ENCODE peak calls at places on chromosomes 13 and 19, in eight cellular contexts. S is suprapubic skin, M is vagina, U is IMR-90, W is Peyer's patch, Z is A549, H is esophagus squamous epithelium, R is heart left ventricle. F is an unnamed sample.

GRCh38 chr13:30877335-30877734 is 28.7 kb upstream of the MEDAG start:
- DNase-seq in S (no peak), M (no peak), U (peak; percentile 82), W (no peak), Z (no peak), H (no peak), R (no peak), F (no peak)

GRCh38 chr19:51450730-51451307 is 7.4 kb downstream of the SIGLEC8 start:
- DNase-seq in S (no peak), M (no peak), U (no peak), W (no peak), Z (no peak), H (no peak), R (no peak), F (no peak)

GRCh38 chr19:18122860-18123795 is 25.6 kb downstream of the MAST3 start:
- DNase-seq in S (no peak), M (no peak), U (no peak), W (no peak), Z (no peak), H (no peak), R (no peak), F (no peak)

GRCh38 chr19:28643284-28643683 is 569.7 kb downstream of the UQCRFS1 start:
- DNase-seq in S (no peak), M (no peak), U (no peak), W (no peak), Z (no peak), H (no peak), R (no peak), F (no peak)

GRCh38 chr13:43170497-43170896 is 147.1 kb downstream of the DNAJC15 start:
- DNase-seq in S (no peak), M (no peak), U (no peak), W (no peak), Z (no peak), H (no peak), R (no peak), F (no peak)

GRCh38 chr19:13091400-13092161 is 11.1 kb downstream of the LYL1 start:
- DNase-seq in S (no peak), M (no peak), U (peak; percentile 75), W (no peak), Z (peak; percentile 36), H (no peak), R (peak; percentile 74), F (no peak)

GRCh38 chr13:71242191-71242590 is 624.8 kb downstream of the DACH1 start:
- DNase-seq in S (no peak), M (no peak), U (no peak), W (no peak), Z (no peak), H (no peak), R (no peak), F (no peak)

GRCh38 chr19:49362048-49362925 is at the start of gene TEAD2:
- DNase-seq in S (peak; percentile 88), M (no peak), U (peak; percentile 47), W (peak; percentile 62), Z (peak; percentile 55), H (no peak), R (peak; percentile 89), F (peak; percentile 73)

GRCh38 chr19:11339254-11340098 is at the start of gene RAB3D:
- DNase-seq in S (peak; percentile 95), M (no peak), U (peak; percentile 77), W (peak; percentile 95), Z (peak; percentile 85), H (peak; percentile 51), R (peak; percentile 95), F (peak; percentile 95)

GRCh38 chr19:13984186-13984585 is 21.9 kb downstream of the RFX1 start:
- DNase-seq in S (no peak), M (no peak), U (no peak), W (no peak), Z (no peak), H (no peak), R (no peak), F (peak; percentile 67)

GRCh38 chr19:40143612-40144011 is 47.6 kb upstream of the MAP3K10 start:
- DNase-seq in S (no peak), M (no peak), U (no peak), W (peak; percentile 57), Z (no peak), H (no peak), R (peak; percentile 29), F (no peak)

GRCh38 chr19:21082011-21082975 is at the start of gene ZNF714:
- DNase-seq in S (peak; percentile 86), M (no peak), U (peak; percentile 94), W (peak; percentile 92), Z (peak; percentile 94), H (peak; percentile 64), R (peak; percentile 92), F (peak; percentile 93)

GRCh38 chr19:21084343-21084742 is 2.3 kb downstream of the ZNF714 start:
- DNase-seq in S (no peak), M (no peak), U (peak; percentile 79), W (no peak), Z (no peak), H (no peak), R (no peak), F (no peak)

GRCh38 chr19:21092107-21092506 is 10.1 kb downstream of the ZNF714 start:
- DNase-seq in S (no peak), M (no peak), U (peak; percentile 14), W (no peak), Z (no peak), H (no peak), R (no peak), F (no peak)

DNA sequence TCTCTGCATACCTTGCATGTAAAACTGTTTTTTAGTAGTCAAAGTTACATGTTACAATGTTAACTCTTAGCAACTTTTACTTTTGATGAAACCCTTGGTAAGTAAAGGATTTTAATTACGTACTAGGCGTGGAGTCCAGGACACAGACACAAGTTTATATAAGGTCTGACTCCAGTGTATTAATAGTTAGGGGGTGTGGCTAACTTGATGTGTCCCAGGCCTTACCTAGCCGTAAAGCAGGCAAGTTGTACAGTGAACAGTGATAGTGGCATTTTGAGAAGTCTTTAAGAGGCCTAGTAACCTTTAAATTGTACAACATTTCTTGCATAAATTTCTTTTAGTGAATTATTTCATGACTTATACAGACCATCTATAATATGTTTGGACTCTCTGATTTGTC is 5.9 kb downstream of the ZNF714 start:
- DNase-seq in S (no peak), M (no peak), U (no peak), W (no peak), Z (no peak), H (no peak), R (no peak), F (no peak)
- H3K4me1 ChIP-seq in S (peaks cover 7% of the 10 kb centered on the region), M (peaks cover 2% of the 10 kb centered on the region), U (peaks cover 8% of the 10 kb centered on the region), W (no peaks in the 10 kb centered on the region), Z (no peaks in the 10 kb centered on the region), H (no peaks in the 10 kb centered on the region), R (peaks cover 9% of the 10 kb centered on the region), F (no peaks in the 10 kb centered on the region)

DNA sequence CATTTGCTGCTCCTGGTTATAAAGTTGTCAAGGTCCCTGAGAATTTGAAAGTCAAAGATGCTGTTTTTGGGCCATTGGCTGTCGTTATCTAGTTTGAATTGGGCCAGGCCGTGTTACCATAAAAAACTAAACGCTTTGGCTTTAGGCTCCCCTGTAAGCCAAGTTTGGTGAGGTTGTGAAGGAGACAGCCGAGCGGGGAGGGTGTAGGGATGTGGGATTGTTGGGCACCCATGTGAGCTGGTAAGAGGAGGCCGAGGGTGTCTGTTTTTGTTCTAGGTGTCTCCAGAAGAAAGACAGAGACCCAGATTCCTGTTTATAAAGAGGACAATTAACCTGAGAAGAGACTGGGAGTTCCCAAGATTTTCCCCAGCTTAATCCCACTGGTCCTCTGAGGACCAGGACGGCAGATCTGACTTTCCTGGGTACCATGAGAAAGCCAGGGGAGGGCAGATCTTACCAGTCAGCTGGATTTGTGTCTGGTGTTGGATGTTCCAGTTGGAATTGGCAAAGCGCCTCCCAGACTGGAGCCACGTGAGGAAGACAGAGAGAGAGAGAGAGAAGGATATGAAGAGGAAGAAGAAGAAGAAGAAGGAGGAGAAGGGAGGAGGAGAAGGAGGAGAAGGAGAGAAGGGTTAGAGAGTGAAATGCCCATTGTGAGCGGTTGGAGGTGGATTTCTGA is 25.1 kb downstream of the TMEM255B start:
- DNase-seq in S (no peak), M (no peak), U (no peak), W (peak; percentile 22), Z (no peak), H (no peak), R (no peak), F (no peak)
- H3K27ac ChIP-seq in S (no peak overlapping the region), M (no peak overlapping the region), U (no peak overlapping the region), W (no peak overlapping the region), Z (no peak overlapping the region), H (no peak overlapping the region), R (no peak overlapping the region), F (no peak overlapping the region)

DNA sequence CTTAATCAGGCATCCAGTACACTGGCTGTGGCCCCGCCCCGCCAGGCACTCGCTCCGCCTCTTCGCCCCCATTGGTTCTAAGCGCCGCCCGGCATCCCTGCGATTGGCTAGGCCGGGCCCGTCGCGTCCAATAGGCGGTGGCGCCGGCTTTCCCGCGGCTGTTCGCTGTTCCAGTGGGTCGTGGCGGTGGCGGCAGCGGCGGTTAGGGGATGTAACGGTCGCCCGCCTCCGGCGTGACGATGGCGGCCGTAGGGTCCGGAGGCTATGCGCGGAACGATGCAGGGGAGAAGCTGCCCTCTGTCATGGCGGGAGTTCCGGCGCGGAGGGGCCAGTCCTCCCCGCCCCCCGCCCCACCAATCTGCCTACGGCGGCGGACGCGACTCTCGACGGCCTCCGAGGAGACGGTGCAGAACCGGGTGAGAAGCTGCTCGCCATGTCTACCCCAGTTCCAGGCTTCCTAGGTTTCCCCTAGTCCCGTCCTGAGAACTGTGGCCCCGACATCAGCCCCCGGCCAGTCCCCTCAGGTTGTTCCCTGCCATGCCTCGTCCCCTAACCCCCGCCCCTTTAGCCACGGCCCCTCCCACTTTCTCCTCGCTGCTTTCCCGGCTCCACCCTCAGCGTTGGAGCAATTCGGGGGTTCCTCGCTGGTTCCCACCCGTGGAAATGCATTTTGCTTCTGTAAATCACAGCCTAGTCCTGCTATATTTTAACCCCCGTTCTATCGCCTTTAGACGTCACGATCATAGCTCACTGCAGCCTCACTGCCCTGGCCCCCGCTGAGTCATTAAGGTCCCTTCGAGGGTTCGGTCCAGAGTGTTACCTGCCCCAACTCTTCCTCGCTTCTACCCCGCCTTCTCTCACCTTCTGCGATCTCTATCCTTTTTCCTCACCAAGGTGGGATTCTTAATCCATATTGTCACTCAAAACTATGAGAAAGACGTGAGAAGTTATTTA is at the start of gene WDR62:
- DNase-seq in S (peak; percentile 96), M (no peak), U (no peak), W (peak; percentile 96), Z (peak; percentile 98), H (peak; percentile 89), R (peak; percentile 93), F (peak; percentile 99)
- TF ChIP-seq POLR2A in S (no peak), M (no peak), U (no peak), W (no peak), Z (peak; percentile 42), H (no peak), R (no peak), F (no peak)

GRCh38 chr13:24214528-24214927 is 54.0 kb downstream of the SPATA13 start:
- DNase-seq in S (no peak), M (no peak), U (no peak), W (no peak), Z (no peak), H (no peak), R (no peak), F (no peak)

GRCh38 chr13:24213932-24214331 is 53.4 kb downstream of the SPATA13 start:
- DNase-seq in S (no peak), M (no peak), U (no peak), W (no peak), Z (no peak), H (no peak), R (no peak), F (no peak)

GRCh38 chr13:24216176-24216575 is 55.7 kb downstream of the SPATA13 start:
- DNase-seq in S (no peak), M (no peak), U (no peak), W (no peak), Z (no peak), H (no peak), R (no peak), F (no peak)

GRCh38 chr13:24215007-24215633 is 54.6 kb downstream of the SPATA13 start:
- DNase-seq in S (no peak), M (peak; percentile 60), U (no peak), W (no peak), Z (no peak), H (no peak), R (no peak), F (no peak)

GRCh38 chr13:24215732-24216131 is 55.2 kb downstream of the SPATA13 start:
- DNase-seq in S (no peak), M (no peak), U (peak; percentile 60), W (no peak), Z (no peak), H (no peak), R (peak; percentile 63), F (no peak)
- H3K4me1 ChIP-seq in S (peaks cover 17% of the 10 kb centered on the region), M (peaks cover 23% of the 10 kb centered on the region), U (peaks cover 16% of the 10 kb centered on the region), W (peaks cover 4% of the 10 kb centered on the region), Z (peaks cover 49% of the 10 kb centered on the region), H (peaks cover 22% of the 10 kb centered on the region), R (peaks cover 35% of the 10 kb centered on the region), F (peaks cover 46% of the 10 kb centered on the region)

F was measured in upper lobe of left lung.